ENCODE peak calls at places on chromosomes 1 and 21, in six cellular contexts. T is psoas muscle, C is colonic mucosa, S is mammary epithelial cell, G is ovary, M is GM10248. B is an unnamed sample.

GRCh38 chr21:16536661-16537359 is 807.0 kb downstream of the USP25 start:
- DNase-seq in M (no peak), S (peak; percentile 64), T (no peak), G (no peak), C (no peak), B (no peak)

GRCh38 chr21:36729301-36729970 is 30.5 kb downstream of the SIM2 start:
- DNase-seq in S (no peak), M (no peak), T (no peak), C (no peak), G (no peak), B (no peak)

GRCh38 chr21:37257526-37257966 is 9.6 kb downstream of the VPS26C start:
- DNase-seq in M (no peak), G (no peak), T (peak; percentile 25), S (no peak), C (peak; percentile 53), B (peak; percentile 63)

GRCh38 chr1:210151063-210151672 is 81.4 kb upstream of the SERTAD4 start:
- DNase-seq in G (no peak), S (no peak), T (no peak), C (no peak), M (no peak), B (no peak)

GRCh38 chr1:110216844-110217444 is 6.8 kb downstream of the KCNC4 start:
- DNase-seq in T (no peak), C (no peak), S (no peak), G (no peak), M (no peak), B (no peak)

GRCh38 chr1:183887826-183888819 is 83.2 kb downstream of the RGL1 start:
- DNase-seq in M (no peak), T (no peak), G (no peak), S (no peak), C (no peak), B (no peak)

GRCh38 chr1:85818371-85818770 is 110.1 kb upstream of the ZNHIT6 start:
- DNase-seq in G (no peak), M (no peak), S (no peak), C (no peak), T (no peak), B (no peak)

GRCh38 chr1:173451981-173452380 is 25.2 kb upstream of the PRDX6 start:
- DNase-seq in S (peak; percentile 37), T (no peak), C (no peak), G (no peak), M (no peak), B (no peak)

GRCh38 chr1:221913351-221913750 is 171.5 kb upstream of the DUSP10 start:
- DNase-seq in T (no peak), S (no peak), M (no peak), G (no peak), C (no peak), B (no peak)

GRCh38 chr1:229579101-229579651 is 20.7 kb upstream of the ABCB10 start:
- DNase-seq in T (no peak), C (no peak), M (peak; percentile 63), G (no peak), S (peak; percentile 16), B (peak; percentile 67)

GRCh38 chr1:234899041-234899787 is 229.4 kb downstream of the TOMM20 start:
- DNase-seq in M (no peak), T (no peak), G (no peak), S (no peak), C (peak; percentile 62), B (no peak)

GRCh38 chr1:75618382-75618781 is 7.5 kb upstream of the SLC44A5 start:
- DNase-seq in M (no peak), G (no peak), C (no peak), T (no peak), S (no peak), B (no peak)

GRCh38 chr1:49051647-49052046 is 275.0 kb upstream of the BEND5 start:
- DNase-seq in M (no peak), G (no peak), S (no peak), C (no peak), T (no peak), B (no peak)

GRCh38 chr21:39386194-39386593 is 37.3 kb upstream of the HMGN1 start:
- DNase-seq in G (peak; percentile 60), C (peak; percentile 33), S (no peak), T (peak; percentile 51), M (peak; percentile 44), B (no peak)

GRCh38 chr1:108703939-108704338 is 8.8 kb upstream of the FNDC7 start:
- DNase-seq in T (no peak), M (no peak), C (no peak), S (peak; percentile 24), G (no peak), B (no peak)

GRCh38 chr1:182718311-182718710 is 33.9 kb upstream of the RGS8 start:
- DNase-seq in S (no peak), G (no peak), C (no peak), T (no peak), M (no peak), B (no peak)

GRCh38 chr21:34857874-34858273 is 189.1 kb downstream of the CLIC6 start:
- DNase-seq in S (no peak), M (no peak), T (no peak), G (no peak), C (no peak), B (no peak)
- TF ChIP-seq CTCF in S (no peak), M (no peak), T (peak; percentile 16), G (no peak), C (no peak), B (no peak)

GRCh38 chr1:14598498-14599172 is at the start of gene KAZN:
- DNase-seq in M (no peak), T (peak; percentile 33), C (peak; percentile 18), S (no peak), G (peak; percentile 31), B (peak; percentile 34)

GRCh38 chr1:14596591-14596990 is 1.9 kb upstream of the KAZN start:
- DNase-seq in C (no peak), M (no peak), G (no peak), S (no peak), T (no peak), B (no peak)

GRCh38 chr1:14599173-14599754 is 779 bp downstream of the KAZN start:
- DNase-seq in T (peak; percentile 17), S (no peak), C (no peak), M (peak; percentile 26), G (no peak), B (peak; percentile 46)

GRCh38 chr1:14598007-14598497 is 433 bp upstream of the KAZN start:
- DNase-seq in G (peak; percentile 14), S (no peak), C (no peak), T (no peak), M (no peak), B (peak; percentile 28)

DNA sequence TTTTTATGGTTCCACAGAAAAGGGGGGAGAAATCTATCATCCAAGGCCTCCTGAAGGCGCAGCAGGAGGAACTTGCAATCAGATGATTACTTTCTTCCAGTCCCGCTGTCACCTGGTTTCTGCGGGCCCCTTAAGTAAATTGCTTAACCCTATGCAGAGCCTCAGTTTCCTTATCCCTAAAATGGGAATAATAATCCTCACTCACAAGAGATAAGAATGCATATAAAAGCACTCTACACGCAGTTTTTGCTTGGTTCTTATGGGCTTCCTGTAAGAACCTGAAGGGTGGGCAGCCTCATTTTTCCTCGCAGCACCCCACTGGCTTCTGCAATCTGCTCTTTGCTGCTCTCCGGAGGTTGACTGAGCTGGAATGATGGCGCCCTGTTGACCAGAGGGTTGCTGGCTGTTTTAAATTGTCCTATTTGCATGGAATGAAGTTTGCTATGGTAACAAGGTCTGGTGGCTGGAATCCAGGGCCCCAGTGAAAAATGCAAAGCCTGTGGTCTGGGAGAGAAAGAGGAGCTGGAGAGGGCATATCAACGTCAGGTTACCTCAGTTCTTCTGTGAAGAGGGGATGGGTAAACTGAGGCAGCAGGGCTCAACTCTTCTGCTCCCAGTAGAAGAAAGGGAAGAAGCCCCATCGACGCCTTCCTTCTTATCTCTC is 1.0 kb upstream of the KAZN start:
- DNase-seq in C (no peak), M (no peak), S (no peak), G (no peak), T (no peak), B (no peak)
- TF ChIP-seq CTCF in C (no peak), M (no peak), S (no peak), G (no peak), T (no peak), B (no peak)

DNA sequence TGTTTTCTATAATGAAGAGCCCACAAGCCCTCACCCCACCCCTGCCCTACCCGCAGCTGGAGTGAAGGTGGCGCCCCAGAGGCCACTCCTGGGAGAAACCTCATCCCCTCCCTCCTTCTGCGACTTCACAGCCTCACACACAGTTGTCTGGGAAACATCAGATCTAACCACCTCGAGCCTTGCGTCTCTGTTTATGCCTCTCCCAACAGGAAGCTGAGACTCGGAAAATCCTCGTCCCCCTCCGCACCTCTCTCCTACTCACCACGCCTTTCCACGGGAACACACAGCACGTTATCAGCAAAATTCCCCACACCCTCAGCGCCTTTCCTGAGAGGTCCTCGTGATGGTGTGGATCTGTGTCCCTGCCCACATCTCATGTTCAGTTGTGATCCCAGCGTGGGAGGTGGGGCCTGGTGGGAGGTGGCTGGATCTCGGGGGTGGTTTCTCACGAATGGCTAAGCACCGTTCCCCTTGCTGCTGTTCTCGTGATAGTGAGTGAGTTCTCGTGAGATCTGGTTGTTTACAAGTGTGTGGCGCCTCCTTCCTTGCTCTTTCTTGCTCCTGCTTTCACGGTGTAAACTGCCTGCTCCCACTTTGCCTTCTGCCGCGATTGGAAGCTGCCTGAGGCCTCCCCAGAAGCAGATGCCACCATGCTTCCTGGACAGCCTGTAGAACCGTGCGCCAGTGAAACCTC is 190.6 kb downstream of the KIF26B start:
- DNase-seq in T (no peak), C (no peak), M (no peak), S (no peak), G (no peak), B (no peak)
- TF ChIP-seq CTCF in T (no peak), C (no peak), M (no peak), S (no peak), G (no peak), B (no peak)

DNA sequence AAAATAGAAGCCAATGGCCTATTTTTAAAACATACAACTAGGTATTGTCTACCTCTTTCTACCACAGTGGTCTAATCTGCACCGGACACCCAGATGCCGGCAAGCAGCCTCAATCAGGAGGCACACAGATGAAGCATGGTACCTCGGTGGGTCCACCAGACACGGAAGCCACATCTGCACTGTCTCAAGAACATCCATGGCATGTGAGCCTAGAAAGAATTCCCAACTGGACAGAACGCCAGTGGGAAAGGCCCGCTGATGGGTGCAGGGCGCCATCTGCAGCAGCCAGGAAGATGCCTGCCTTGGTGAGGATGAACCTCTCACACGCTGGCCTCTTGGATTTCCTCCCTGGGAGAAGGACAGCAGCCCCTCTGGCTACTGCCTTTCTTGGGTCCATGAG is 79.5 kb downstream of the MRPL37 start:
- DNase-seq in G (no peak), C (no peak), S (no peak), T (no peak), M (no peak), B (no peak)
- TF ChIP-seq CTCF in G (no peak), C (no peak), S (no peak), T (no peak), M (no peak), B (no peak)

DNA sequence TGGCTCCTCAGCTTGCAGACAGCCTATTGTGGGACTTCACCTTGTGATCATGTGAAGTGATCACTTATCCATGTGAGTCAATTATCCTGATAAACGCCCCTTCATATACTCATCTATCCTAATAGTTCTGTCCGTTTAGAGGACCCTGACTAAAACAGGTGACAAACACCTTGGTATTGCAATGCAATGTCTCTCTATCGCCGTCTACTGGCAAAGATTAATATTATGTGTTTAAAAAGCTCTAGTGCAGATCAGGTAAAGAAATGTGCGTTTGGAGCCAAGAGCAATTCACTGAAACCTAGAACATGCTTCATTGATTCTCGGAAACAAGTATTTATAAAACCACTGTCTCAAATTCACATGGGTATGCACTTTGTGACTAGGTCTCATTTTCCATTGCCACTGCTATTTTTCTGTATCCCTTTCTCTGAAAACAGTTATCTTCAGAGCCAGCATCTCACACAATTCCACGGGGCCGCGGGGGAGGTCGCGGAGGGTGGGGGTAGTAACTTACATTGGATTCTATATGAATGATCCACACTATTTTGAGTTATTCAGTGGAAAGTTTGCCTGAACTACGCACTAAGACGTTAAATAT is 554.6 kb upstream of the NCAM2 start:
- DNase-seq in S (no peak), T (no peak), G (no peak), M (no peak), C (no peak), B (peak; percentile 9)
- TF ChIP-seq CTCF in S (no peak), T (no peak), G (no peak), M (no peak), C (peak; percentile 27), B (no peak)

B was measured in GM13976.